ENCODE peak calls at places on chromosome 21, in four cellular contexts. E, Q, A and T are unnamed samples. For H3K4me1, the result is how much of the 10 kb centered on the place peaks cover.

GRCh38 chr21:45556645-45557601 is 14.7 kb upstream of the SLC19A1 start:
- DNase-seq in E (no peak), Q (no peak), A (no peak), T (no peak)

GRCh38 chr21:32826317-32827167 is 55.0 kb upstream of the PAXBP1 start:
- DNase-seq in A (peak), Q (peak), E (no peak), T (peak)

GRCh38 chr21:24941316-24942185 is 665.7 kb downstream of the MRPL39 start:
- DNase-seq in E (no peak), A (no peak), Q (peak), T (peak)

GRCh38 chr21:35974801-35975200 is 85.5 kb downstream of the SETD4 start:
- DNase-seq in E (no peak), Q (no peak), A (no peak), T (no peak)

GRCh38 chr21:35840197-35840799 is 220.0 kb downstream of the SETD4 start:
- DNase-seq in E (peak), A (peak), Q (peak), T (no peak)

GRCh38 chr21:26280715-26281310 is 110.2 kb upstream of the APP start:
- DNase-seq in E (no peak), A (no peak), Q (peak), T (no peak)

GRCh38 chr21:37670883-37671282 is 245.4 kb downstream of the KCNJ6 start:
- DNase-seq in Q (no peak), E (no peak), A (no peak), T (peak)

GRCh38 chr21:32844653-32845443 is 73.3 kb upstream of the PAXBP1 start:
- DNase-seq in Q (no peak), A (peak), E (no peak), T (peak)

GRCh38 chr21:45319461-45320211 is 31.9 kb upstream of the POFUT2 start:
- DNase-seq in Q (no peak), A (no peak), E (no peak), T (no peak)

GRCh38 chr21:34986561-34987533 is 62.3 kb downstream of the RUNX1 start:
- DNase-seq in E (no peak), Q (peak), A (no peak), T (peak)

GRCh38 chr21:40841524-40842196 is 5.3 kb downstream of the DSCAM start:
- DNase-seq in E (no peak), A (peak), Q (peak), T (peak)

GRCh38 chr21:46635324-46636180 is at the start of gene PRMT2:
- DNase-seq in Q (peak), A (peak), E (peak), T (peak)

GRCh38 chr21:46636550-46637289 is 1.2 kb downstream of the PRMT2 start:
- DNase-seq in A (no peak), E (no peak), Q (no peak), T (no peak)

GRCh38 chr21:46634966-46635323 is 529 bp upstream of the PRMT2 start:
- DNase-seq in Q (peak), E (peak), A (peak), T (peak)

GRCh38 chr21:46634427-46634826 is 1.0 kb upstream of the PRMT2 start:
- DNase-seq in E (no peak), Q (no peak), A (no peak), T (no peak)

DNA sequence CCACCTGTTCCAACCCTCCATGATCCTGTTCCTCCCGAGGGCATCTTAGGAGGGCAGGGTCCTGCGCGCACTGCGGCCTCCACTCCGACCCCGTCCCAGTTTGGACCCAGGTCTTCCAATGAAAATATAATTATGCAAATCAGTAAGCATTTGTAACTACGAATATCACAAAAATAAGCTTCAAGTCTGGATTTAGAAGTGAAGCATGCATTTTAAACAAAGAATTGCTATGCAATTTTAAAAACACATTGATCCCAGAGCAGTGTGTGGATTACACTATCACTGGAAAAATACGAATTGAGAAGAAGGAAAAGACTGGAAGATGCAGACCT is 673 bp downstream of the PRMT2 start:
- DNase-seq in E (no peak), Q (no peak), A (no peak), T (no peak)
- H3K27ac ChIP-seq in E (peak), Q (no peak), A (peak), T (peak)

DNA sequence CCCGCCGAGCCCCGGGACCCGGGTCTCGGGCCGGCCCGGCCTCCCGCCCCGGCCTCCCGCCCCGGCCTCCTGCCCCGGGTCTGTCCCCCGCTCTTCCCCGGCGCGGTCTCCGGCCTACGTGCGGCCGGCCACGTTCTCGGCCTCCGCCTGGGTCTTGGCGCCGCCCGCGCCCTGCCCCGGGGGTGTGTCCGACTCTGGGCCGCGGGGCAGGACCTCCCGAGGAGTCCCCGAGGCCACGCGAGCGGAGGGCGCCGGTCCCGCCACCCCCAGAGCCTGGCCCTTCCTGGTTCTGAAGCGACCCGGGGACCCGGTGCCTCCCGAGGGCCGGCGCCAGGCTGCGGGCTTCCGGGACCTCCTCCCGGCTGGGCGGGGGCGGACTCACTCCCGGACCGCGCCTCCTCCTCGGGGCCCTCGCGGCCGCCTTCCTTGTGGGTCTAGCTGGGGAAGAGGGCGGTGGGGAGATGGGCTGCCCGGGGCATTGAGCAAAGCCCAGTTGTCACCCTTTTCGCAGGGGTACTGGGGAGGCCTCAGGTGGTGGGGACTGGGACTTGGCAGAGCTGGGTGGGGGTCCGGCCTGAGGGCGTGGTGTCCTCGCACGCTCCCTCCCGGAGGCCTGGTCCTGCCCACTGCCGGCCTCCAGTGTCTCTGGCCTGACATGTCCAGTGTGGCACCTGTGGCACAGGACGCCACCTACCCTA is 558 bp downstream of the PFKL start:
- DNase-seq in A (peak), E (peak), Q (peak), T (peak)
- H3K4me1 ChIP-seq in A (half or more), E (half or more), Q (under half), T (under half)

DNA sequence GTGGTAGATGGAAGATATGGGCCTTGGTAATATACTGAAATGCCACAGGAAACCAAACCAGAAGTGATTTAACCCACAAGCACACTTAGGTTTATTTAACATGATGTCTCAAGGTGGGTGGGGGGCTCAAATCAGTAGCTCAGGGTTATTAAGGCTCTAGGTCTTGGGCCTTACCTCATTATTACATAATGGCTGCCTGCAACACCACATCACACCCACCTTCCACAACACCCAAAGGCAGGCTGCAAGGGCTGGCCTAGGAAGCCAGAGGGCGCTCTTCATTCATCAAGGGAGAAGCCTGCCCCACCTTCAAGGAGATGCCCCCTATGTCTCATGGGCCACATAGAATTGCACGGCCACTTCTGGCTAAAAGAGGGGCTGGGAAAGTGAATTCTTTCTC is 6.0 kb downstream of the TFF1 start:
- DNase-seq in Q (peak), E (no peak), A (no peak), T (no peak)
- TF ChIP-seq CTCF in Q (peak), E (no peak), A (no peak), T (peak)

GRCh38 chr21:38922474-38922873 is 116.7 kb downstream of the ETS2 start:
- DNase-seq in Q (no peak), A (no peak), E (no peak), T (no peak)
- H3K27ac ChIP-seq in Q (no peak), A (no peak), E (no peak), T (no peak)

GRCh38 chr21:15059397-15059796 is 5.4 kb downstream of the NRIP1 start:
- DNase-seq in Q (no peak), E (no peak), A (no peak), T (no peak)

GRCh38 chr21:15062566-15062965 is 2.2 kb downstream of the NRIP1 start:
- DNase-seq in A (no peak), Q (no peak), E (no peak), T (peak)

GRCh38 chr21:15061284-15061683 is 3.5 kb downstream of the NRIP1 start:
- DNase-seq in E (no peak), Q (no peak), A (no peak), T (no peak)

GRCh38 chr21:15061747-15062146 is 3.1 kb downstream of the NRIP1 start:
- DNase-seq in A (no peak), Q (no peak), E (no peak), T (no peak)

DNA sequence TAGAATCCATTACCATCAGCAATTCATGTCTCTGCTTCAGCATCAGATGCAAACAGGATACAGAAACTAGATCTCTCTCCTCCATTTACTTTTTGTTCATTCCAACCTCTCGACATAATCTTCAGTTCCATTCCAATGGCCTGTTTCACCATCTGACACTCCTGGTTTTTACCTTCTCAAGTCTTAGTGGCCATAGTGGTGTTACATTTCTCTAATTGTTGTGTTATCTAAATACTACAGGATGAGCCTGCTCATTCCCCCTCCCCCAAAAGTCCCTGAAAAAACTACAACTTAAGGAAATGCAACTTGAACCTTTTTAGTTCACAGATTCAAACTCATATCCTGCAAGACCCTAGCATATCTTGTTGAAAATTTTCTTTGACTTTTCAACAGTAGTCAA is 4.0 kb downstream of the NRIP1 start:
- DNase-seq in A (no peak), E (no peak), Q (no peak), T (peak)
- H3K4me1 ChIP-seq in A (half or more), E (half or more), Q (half or more), T (under half)

GRCh38 chr21:28776251-28776650 is 216.4 kb downstream of the LTN1 start:
- DNase-seq in A (no peak), E (no peak), Q (no peak), T (peak)

GRCh38 chr21:28783641-28784185 is 209.0 kb downstream of the LTN1 start:
- DNase-seq in Q (no peak), E (no peak), A (no peak), T (no peak)

GRCh38 chr21:28779914-28780313 is 212.8 kb downstream of the LTN1 start:
- DNase-seq in A (no peak), E (no peak), Q (no peak), T (no peak)

DNA sequence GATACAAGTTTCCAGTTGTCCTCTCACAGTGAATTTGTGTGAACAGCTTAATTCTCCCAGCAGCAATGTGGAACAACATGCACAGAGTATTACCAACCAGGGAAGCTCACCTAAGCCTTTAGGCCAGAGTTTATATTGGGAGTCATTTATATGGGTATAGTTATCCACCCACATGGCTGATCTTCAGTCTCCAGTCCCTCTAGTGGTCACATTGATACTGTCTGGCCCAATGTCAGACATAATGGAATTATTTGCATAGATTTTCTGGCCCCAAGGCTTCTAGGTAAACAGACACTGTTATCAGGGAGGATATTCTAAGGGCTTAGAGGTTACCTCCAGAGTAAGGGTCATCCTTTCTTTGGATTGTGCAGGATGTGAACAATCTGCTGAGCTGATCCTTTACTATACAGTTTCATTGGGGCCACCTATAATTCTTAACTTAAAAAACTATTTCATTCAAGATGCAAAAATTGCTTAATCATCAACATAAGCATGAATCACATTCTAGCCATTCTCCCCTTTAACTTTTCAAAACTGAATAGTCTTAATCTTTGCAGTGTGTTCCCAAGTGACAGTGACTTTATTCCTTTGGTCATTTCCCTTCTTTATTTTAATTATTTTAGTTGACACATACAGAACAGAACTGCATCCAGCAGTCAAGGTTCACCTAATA is 210.9 kb downstream of the LTN1 start:
- DNase-seq in Q (peak), A (no peak), E (no peak), T (peak)
- TF ChIP-seq CTCF in Q (peak), A (no peak), E (peak), T (peak)